ENCODE peak calls at places on chromosomes 13 and 19, in six cellular contexts. One of them, this sample, is unnamed.

GRCh38 chr13:44470623-44471562 is 97.3 kb downstream of the SERP2 start:
- DNase-seq in mesendoderm: peak
- DNase-seq in H9: no peak
- DNase-seq in IMR-90: peak
- DNase-seq in H1: no peak
- DNase-seq in mesenchymal stem cell: peak
- DNase-seq in this sample: no peak

GRCh38 chr13:110628952-110629701 is 13.8 kb downstream of the NAXD start:
- DNase-seq in mesendoderm: no peak
- DNase-seq in H9: no peak
- DNase-seq in IMR-90: no peak
- DNase-seq in H1: no peak
- DNase-seq in mesenchymal stem cell: peak
- DNase-seq in this sample: no peak

GRCh38 chr13:52695856-52696255 is 43.2 kb downstream of the SUGT1 start:
- DNase-seq in mesendoderm: no peak
- DNase-seq in H9: no peak
- DNase-seq in IMR-90: peak
- DNase-seq in H1: no peak
- DNase-seq in mesenchymal stem cell: peak
- DNase-seq in this sample: no peak

GRCh38 chr13:108495686-108496363 is 133.6 kb upstream of the MYO16 start:
- DNase-seq in mesendoderm: peak
- DNase-seq in H9: peak
- DNase-seq in IMR-90: no peak
- DNase-seq in H1: no peak
- DNase-seq in mesenchymal stem cell: peak
- DNase-seq in this sample: peak

GRCh38 chr19:4337906-4338440 is 654 bp downstream of the STAP2 start:
- DNase-seq in mesendoderm: peak
- DNase-seq in H9: no peak
- DNase-seq in IMR-90: no peak
- DNase-seq in H1: no peak
- DNase-seq in mesenchymal stem cell: peak
- DNase-seq in this sample: no peak

GRCh38 chr13:40933508-40933907 is 85.6 kb downstream of the ELF1 start:
- DNase-seq in mesendoderm: no peak
- DNase-seq in H9: no peak
- DNase-seq in IMR-90: no peak
- DNase-seq in H1: no peak
- DNase-seq in mesenchymal stem cell: no peak
- DNase-seq in this sample: no peak

GRCh38 chr13:50745542-50745941 is 98.0 kb downstream of the DLEU7 start:
- DNase-seq in mesendoderm: no peak
- DNase-seq in H9: no peak
- DNase-seq in IMR-90: no peak
- DNase-seq in H1: no peak
- DNase-seq in mesenchymal stem cell: no peak
- DNase-seq in this sample: no peak

GRCh38 chr13:94886191-94886590 is 173.8 kb upstream of the SOX21 start:
- DNase-seq in mesendoderm: no peak
- DNase-seq in H9: no peak
- DNase-seq in IMR-90: no peak
- DNase-seq in H1: no peak
- DNase-seq in mesenchymal stem cell: peak
- DNase-seq in this sample: no peak

GRCh38 chr13:21733475-21734311 is 62.8 kb downstream of the FGF9 start:
- DNase-seq in mesendoderm: peak
- DNase-seq in H9: no peak
- DNase-seq in IMR-90: no peak
- DNase-seq in H1: peak
- DNase-seq in mesenchymal stem cell: no peak
- DNase-seq in this sample: no peak

GRCh38 chr13:30341815-30342570 is 34.6 kb upstream of the KATNAL1 start:
- DNase-seq in mesendoderm: no peak
- DNase-seq in H9: no peak
- DNase-seq in IMR-90: peak
- DNase-seq in H1: no peak
- DNase-seq in mesenchymal stem cell: peak
- DNase-seq in this sample: no peak

GRCh38 chr19:52270266-52270885 is 989 bp downstream of the ZNF766 start:
- DNase-seq in mesendoderm: peak
- DNase-seq in H9: no peak
- DNase-seq in IMR-90: peak
- DNase-seq in H1: no peak
- DNase-seq in mesenchymal stem cell: no peak
- DNase-seq in this sample: no peak

GRCh38 chr13:114082849-114083645 is 49.4 kb downstream of the RASA3 start:
- DNase-seq in mesendoderm: no peak
- DNase-seq in H9: no peak
- DNase-seq in IMR-90: no peak
- DNase-seq in H1: no peak
- DNase-seq in mesenchymal stem cell: no peak
- DNase-seq in this sample: no peak

GRCh38 chr13:102405499-102406079 is 3.7 kb upstream of the FGF14 start:
- DNase-seq in mesendoderm: peak
- DNase-seq in H9: peak
- DNase-seq in IMR-90: peak
- DNase-seq in H1: no peak
- DNase-seq in mesenchymal stem cell: peak
- DNase-seq in this sample: peak

GRCh38 chr19:29517946-29518345 is 7.8 kb upstream of the VSTM2B start:
- DNase-seq in mesendoderm: no peak
- DNase-seq in H9: no peak
- DNase-seq in IMR-90: no peak
- DNase-seq in H1: no peak
- DNase-seq in mesenchymal stem cell: no peak
- DNase-seq in this sample: no peak

GRCh38 chr19:17794731-17795494 is at the start of gene B3GNT3:
- DNase-seq in mesendoderm: peak
- DNase-seq in H9: peak
- DNase-seq in IMR-90: no peak
- DNase-seq in H1: no peak
- DNase-seq in mesenchymal stem cell: no peak
- DNase-seq in this sample: no peak

GRCh38 chr19:55654833-55655647 is at the start of gene U2AF2:
- DNase-seq in mesendoderm: peak
- DNase-seq in H9: peak
- DNase-seq in IMR-90: peak
- DNase-seq in H1: no peak
- DNase-seq in mesenchymal stem cell: peak
- DNase-seq in this sample: peak

GRCh38 chr19:8881512-8881911 is 49.3 kb downstream of the MBD3L1 start:
- DNase-seq in mesendoderm: no peak
- DNase-seq in H9: no peak
- DNase-seq in IMR-90: no peak
- DNase-seq in H1: no peak
- DNase-seq in mesenchymal stem cell: no peak
- DNase-seq in this sample: no peak

GRCh38 chr13:58949646-58950045 is 1214.1 kb downstream of the DIAPH3 start:
- DNase-seq in mesendoderm: peak
- DNase-seq in H9: no peak
- DNase-seq in IMR-90: no peak
- DNase-seq in H1: no peak
- DNase-seq in mesenchymal stem cell: no peak
- DNase-seq in this sample: no peak

GRCh38 chr13:99604636-99605035 is 103.4 kb downstream of the TM9SF2 start:
- DNase-seq in mesendoderm: no peak
- DNase-seq in H9: no peak
- DNase-seq in IMR-90: no peak
- DNase-seq in H1: no peak
- DNase-seq in mesenchymal stem cell: no peak
- DNase-seq in this sample: no peak
- H2BK15ac ChIP-seq in mesendoderm: no peak
- H2BK15ac ChIP-seq in H9: no peak
- H2BK15ac ChIP-seq in IMR-90: no peak
- H2BK15ac ChIP-seq in H1: no peak
- H2BK15ac ChIP-seq in mesenchymal stem cell: no peak
- H2BK15ac ChIP-seq in this sample: no peak

DNA sequence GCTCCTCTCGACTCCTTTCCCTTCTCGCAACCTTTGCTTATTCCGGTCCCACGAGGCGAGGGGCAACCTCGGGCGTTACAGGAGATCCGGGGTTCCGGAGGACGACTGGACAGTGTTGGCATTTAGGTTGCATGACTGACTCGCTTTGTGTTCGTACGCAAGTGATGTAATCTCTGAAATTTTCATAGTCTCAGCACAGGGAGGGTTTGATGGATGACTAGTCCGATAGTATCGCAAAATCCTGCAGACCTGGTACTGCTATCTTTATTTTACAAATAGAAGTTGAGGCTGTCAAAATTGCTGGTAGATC is 335 bp downstream of the DDX49 start:
- DNase-seq in mesendoderm: no peak
- DNase-seq in H9: no peak
- DNase-seq in IMR-90: no peak
- DNase-seq in H1: no peak
- DNase-seq in mesenchymal stem cell: no peak
- DNase-seq in this sample: no peak
- H2AK5ac ChIP-seq in mesendoderm: peak
- H2AK5ac ChIP-seq in H9: no peak
- H2AK5ac ChIP-seq in IMR-90: peak
- H2AK5ac ChIP-seq in H1: no peak
- H2AK5ac ChIP-seq in mesenchymal stem cell: no peak
- H2AK5ac ChIP-seq in this sample: no peak

GRCh38 chr13:98111168-98112098 is 31.5 kb upstream of the FARP1 start:
- DNase-seq in mesendoderm: no peak
- DNase-seq in H9: no peak
- DNase-seq in IMR-90: no peak
- DNase-seq in H1: no peak
- DNase-seq in mesenchymal stem cell: no peak
- DNase-seq in this sample: no peak

GRCh38 chr13:98108330-98108729 is 34.6 kb upstream of the FARP1 start:
- DNase-seq in mesendoderm: no peak
- DNase-seq in H9: no peak
- DNase-seq in IMR-90: peak
- DNase-seq in H1: no peak
- DNase-seq in mesenchymal stem cell: no peak
- DNase-seq in this sample: no peak

GRCh38 chr13:98109226-98109625 is 33.7 kb upstream of the FARP1 start:
- DNase-seq in mesendoderm: no peak
- DNase-seq in H9: no peak
- DNase-seq in IMR-90: no peak
- DNase-seq in H1: no peak
- DNase-seq in mesenchymal stem cell: no peak
- DNase-seq in this sample: no peak

GRCh38 chr13:98112456-98112855 is 30.4 kb upstream of the FARP1 start:
- DNase-seq in mesendoderm: no peak
- DNase-seq in H9: no peak
- DNase-seq in IMR-90: no peak
- DNase-seq in H1: no peak
- DNase-seq in mesenchymal stem cell: no peak
- DNase-seq in this sample: no peak

GRCh38 chr13:98110749-98111148 is 32.1 kb upstream of the FARP1 start:
- DNase-seq in mesendoderm: peak
- DNase-seq in H9: no peak
- DNase-seq in IMR-90: no peak
- DNase-seq in H1: no peak
- DNase-seq in mesenchymal stem cell: no peak
- DNase-seq in this sample: no peak
- H2BK15ac ChIP-seq in mesendoderm: no peak
- H2BK15ac ChIP-seq in H9: no peak
- H2BK15ac ChIP-seq in IMR-90: no peak
- H2BK15ac ChIP-seq in H1: no peak
- H2BK15ac ChIP-seq in mesenchymal stem cell: no peak
- H2BK15ac ChIP-seq in this sample: no peak

GRCh38 chr13:20424559-20424852 is 101.2 kb downstream of the CRYL1 start:
- DNase-seq in mesendoderm: no peak
- DNase-seq in H9: no peak
- DNase-seq in IMR-90: no peak
- DNase-seq in H1: no peak
- DNase-seq in mesenchymal stem cell: no peak
- DNase-seq in this sample: no peak

GRCh38 chr13:20422362-20422761 is 103.3 kb downstream of the CRYL1 start:
- DNase-seq in mesendoderm: no peak
- DNase-seq in H9: no peak
- DNase-seq in IMR-90: no peak
- DNase-seq in H1: no peak
- DNase-seq in mesenchymal stem cell: no peak
- DNase-seq in this sample: no peak

GRCh38 chr13:20426766-20427448 is 98.8 kb downstream of the CRYL1 start:
- DNase-seq in mesendoderm: no peak
- DNase-seq in H9: no peak
- DNase-seq in IMR-90: peak
- DNase-seq in H1: no peak
- DNase-seq in mesenchymal stem cell: peak
- DNase-seq in this sample: no peak

GRCh38 chr13:20425819-20426219 is 99.8 kb downstream of the CRYL1 start:
- DNase-seq in mesendoderm: peak
- DNase-seq in H9: no peak
- DNase-seq in IMR-90: no peak
- DNase-seq in H1: no peak
- DNase-seq in mesenchymal stem cell: no peak
- DNase-seq in this sample: no peak

GRCh38 chr13:20424959-20425358 is 100.7 kb downstream of the CRYL1 start:
- DNase-seq in mesendoderm: no peak
- DNase-seq in H9: no peak
- DNase-seq in IMR-90: no peak
- DNase-seq in H1: no peak
- DNase-seq in mesenchymal stem cell: no peak
- DNase-seq in this sample: no peak
- H2AK5ac ChIP-seq in mesendoderm: no peak
- H2AK5ac ChIP-seq in H9: no peak
- H2AK5ac ChIP-seq in IMR-90: no peak
- H2AK5ac ChIP-seq in H1: no peak
- H2AK5ac ChIP-seq in mesenchymal stem cell: peak
- H2AK5ac ChIP-seq in this sample: no peak

DNA sequence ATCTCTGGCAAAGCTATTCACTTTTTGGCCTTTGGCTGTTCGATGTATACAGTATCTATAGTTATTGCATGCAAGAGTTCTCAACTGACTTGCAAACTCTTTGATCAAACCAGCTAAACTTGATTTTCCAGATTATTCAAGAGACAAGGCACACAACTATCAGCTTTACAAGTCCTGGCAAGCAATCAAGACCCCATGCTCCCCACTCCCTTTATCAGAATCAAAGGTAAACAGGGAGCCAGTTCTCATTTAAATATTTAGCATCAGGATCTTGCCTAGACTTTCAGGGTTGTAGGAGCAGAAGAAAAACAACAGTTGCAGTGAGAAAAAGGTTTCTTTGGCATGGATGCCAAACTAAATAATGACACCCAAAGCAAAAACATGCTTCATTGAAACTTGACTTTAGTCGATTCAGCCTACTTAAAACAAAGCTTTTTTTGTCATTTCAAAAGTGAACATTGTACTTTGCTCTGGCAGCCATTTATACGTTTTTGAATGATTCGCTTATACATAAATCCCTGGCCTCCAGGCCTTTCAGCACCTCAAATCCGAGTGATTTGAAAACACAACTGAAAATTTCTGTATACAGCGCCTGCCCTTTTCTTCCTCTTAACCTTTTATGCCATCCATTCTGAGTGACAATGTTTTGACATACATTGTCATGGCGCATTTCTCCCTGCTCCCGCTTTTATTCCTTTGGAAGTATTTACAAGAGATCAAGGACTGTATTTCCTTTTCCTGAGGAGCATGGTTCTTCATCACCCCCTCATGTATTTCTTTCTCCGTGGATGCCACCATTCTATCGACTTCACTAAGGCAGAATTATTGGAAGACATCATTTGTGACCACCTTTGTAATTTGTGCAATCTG is 340.8 kb downstream of the KLF5 start:
- DNase-seq in mesendoderm: peak
- DNase-seq in H9: no peak
- DNase-seq in IMR-90: no peak
- DNase-seq in H1: no peak
- DNase-seq in mesenchymal stem cell: no peak
- DNase-seq in this sample: no peak
- H2BK15ac ChIP-seq in mesendoderm: no peak
- H2BK15ac ChIP-seq in H9: no peak
- H2BK15ac ChIP-seq in IMR-90: no peak
- H2BK15ac ChIP-seq in H1: no peak
- H2BK15ac ChIP-seq in mesenchymal stem cell: no peak
- H2BK15ac ChIP-seq in this sample: no peak

This sample was measured in neuronal stem cell.